ENCODE peak calls at places on chromosomes 11 and 22, in seven cellular contexts. A, I, W, V, C, Y and J are unnamed samples.

GRCh38 chr11:123301696-123302400 is 106.8 kb upstream of the CLMP start:
- DNase-seq in A (no peak), I (peak), W (peak), V (no peak), C (peak), Y (peak), J (peak)

GRCh38 chr11:61850687-61851086 is 22.6 kb downstream of the FADS2 start:
- DNase-seq in A (no peak), I (no peak), W (no peak), V (no peak), C (no peak), Y (no peak), J (no peak)

GRCh38 chr11:10900686-10901415 is 43.0 kb upstream of the ZBED5 start:
- DNase-seq in A (no peak), I (no peak), W (no peak), V (no peak), C (no peak), Y (no peak), J (no peak)

GRCh38 chr11:11416917-11417316 is 63.9 kb upstream of the CSNK2A3 start:
- DNase-seq in A (no peak), I (no peak), W (no peak), V (no peak), C (no peak), Y (no peak), J (no peak)

GRCh38 chr11:46161201-46161600 is 39.9 kb upstream of the PHF21A start:
- DNase-seq in A (no peak), I (no peak), W (no peak), V (no peak), C (no peak), Y (no peak), J (no peak)

GRCh38 chr11:28110108-28110838 is 2.1 kb downstream of the METTL15 start:
- DNase-seq in A (peak), I (peak), W (peak), V (peak), C (peak), Y (peak), J (peak)

GRCh38 chr22:33472462-33473344 is 414.5 kb upstream of the SYN3 start:
- DNase-seq in A (no peak), I (no peak), W (no peak), V (no peak), C (no peak), Y (peak), J (no peak)

GRCh38 chr11:126991596-126991995 is 9.0 kb downstream of the KIRREL3 start:
- DNase-seq in A (no peak), I (no peak), W (no peak), V (no peak), C (no peak), Y (no peak), J (no peak)

GRCh38 chr22:40015346-40015976 is 20.7 kb downstream of the FAM83F start:
- DNase-seq in A (no peak), I (no peak), W (no peak), V (no peak), C (no peak), Y (no peak), J (no peak)

GRCh38 chr11:118406599-118407166 is 5.3 kb downstream of the ATP5MG start:
- DNase-seq in A (peak), I (no peak), W (no peak), V (peak), C (no peak), Y (no peak), J (no peak)

GRCh38 chr11:72932132-72932570 is 117.9 kb downstream of the ATG16L2 start:
- DNase-seq in A (no peak), I (no peak), W (no peak), V (no peak), C (no peak), Y (no peak), J (no peak)

GRCh38 chr11:116257092-116257491 is 515.7 kb downstream of the BUD13 start:
- DNase-seq in A (no peak), I (no peak), W (no peak), V (no peak), C (no peak), Y (no peak), J (no peak)

GRCh38 chr22:44196731-44197131 is 16.0 kb downstream of the PARVG start:
- DNase-seq in A (no peak), I (no peak), W (no peak), V (no peak), C (no peak), Y (no peak), J (no peak)

GRCh38 chr11:44311339-44312261 is 1.7 kb upstream of the ALX4 start:
- DNase-seq in A (no peak), I (no peak), W (no peak), V (no peak), C (no peak), Y (no peak), J (no peak)

GRCh38 chr22:20117656-20118571 is 888 bp upstream of the TRMT2A start:
- DNase-seq in A (no peak), I (peak), W (no peak), V (no peak), C (peak), Y (peak), J (no peak)